ENCODE peak calls at places on chromosomes 13 and 19, in nine cellular contexts. One of them, this sample, is unnamed.

GRCh38 chr13:21590231-21590630 is 13.7 kb downstream of the MICU2 start:
- DNase-seq in left ventricle myocardium inferior: no peak
- DNase-seq in pancreas: no peak
- DNase-seq in cardiac muscle cell: no peak
- DNase-seq in GM23248: no peak
- DNase-seq in PC-3: no peak
- DNase-seq in CD8-positive, alpha-beta T cell: no peak
- DNase-seq in IMR-90: peak; percentile 21
- DNase-seq in Panc1: no peak
- DNase-seq in this sample: no peak

GRCh38 chr13:97279913-97280312 is 57.8 kb downstream of the MBNL2 start:
- DNase-seq in left ventricle myocardium inferior: no peak
- DNase-seq in pancreas: no peak
- DNase-seq in cardiac muscle cell: no peak
- DNase-seq in GM23248: peak; percentile 86
- DNase-seq in PC-3: peak; percentile 51
- DNase-seq in CD8-positive, alpha-beta T cell: no peak
- DNase-seq in IMR-90: peak; percentile 74
- DNase-seq in Panc1: no peak
- DNase-seq in this sample: no peak

GRCh38 chr13:110161112-110161897 is 145.7 kb downstream of the COL4A1 start:
- DNase-seq in left ventricle myocardium inferior: peak; percentile 37
- DNase-seq in pancreas: no peak
- DNase-seq in cardiac muscle cell: no peak
- DNase-seq in GM23248: no peak
- DNase-seq in PC-3: no peak
- DNase-seq in CD8-positive, alpha-beta T cell: no peak
- DNase-seq in IMR-90: no peak
- DNase-seq in Panc1: no peak
- DNase-seq in this sample: no peak

GRCh38 chr19:19067276-19068072 is 3.7 kb downstream of the SLC25A42 start:
- DNase-seq in left ventricle myocardium inferior: no peak
- DNase-seq in pancreas: no peak
- DNase-seq in cardiac muscle cell: no peak
- DNase-seq in GM23248: peak; percentile 68
- DNase-seq in PC-3: no peak
- DNase-seq in CD8-positive, alpha-beta T cell: no peak
- DNase-seq in IMR-90: no peak
- DNase-seq in Panc1: no peak
- DNase-seq in this sample: no peak

GRCh38 chr19:16859626-16860025 is 29.2 kb upstream of the F2RL3 start:
- DNase-seq in left ventricle myocardium inferior: no peak
- DNase-seq in pancreas: no peak
- DNase-seq in cardiac muscle cell: no peak
- DNase-seq in GM23248: no peak
- DNase-seq in PC-3: no peak
- DNase-seq in CD8-positive, alpha-beta T cell: no peak
- DNase-seq in IMR-90: no peak
- DNase-seq in Panc1: no peak
- DNase-seq in this sample: no peak

GRCh38 chr19:19064811-19065745 is 1.3 kb downstream of the SLC25A42 start:
- DNase-seq in left ventricle myocardium inferior: no peak
- DNase-seq in pancreas: no peak
- DNase-seq in cardiac muscle cell: peak; percentile 28
- DNase-seq in GM23248: peak; percentile 42
- DNase-seq in PC-3: peak; percentile 19
- DNase-seq in CD8-positive, alpha-beta T cell: no peak
- DNase-seq in IMR-90: no peak
- DNase-seq in Panc1: no peak
- DNase-seq in this sample: no peak

GRCh38 chr19:38288127-38288855 is 15.8 kb upstream of the C19orf33 start:
- DNase-seq in left ventricle myocardium inferior: no peak
- DNase-seq in pancreas: no peak
- DNase-seq in cardiac muscle cell: no peak
- DNase-seq in GM23248: no peak
- DNase-seq in PC-3: no peak
- DNase-seq in CD8-positive, alpha-beta T cell: no peak
- DNase-seq in IMR-90: no peak
- DNase-seq in Panc1: no peak
- DNase-seq in this sample: no peak

GRCh38 chr13:112575680-112576079 is 12.3 kb downstream of the TUBGCP3 start:
- DNase-seq in left ventricle myocardium inferior: no peak
- DNase-seq in pancreas: no peak
- DNase-seq in cardiac muscle cell: no peak
- DNase-seq in GM23248: peak; percentile 58
- DNase-seq in PC-3: no peak
- DNase-seq in CD8-positive, alpha-beta T cell: no peak
- DNase-seq in IMR-90: no peak
- DNase-seq in Panc1: no peak
- DNase-seq in this sample: no peak

GRCh38 chr13:59016250-59016649 is 1147.5 kb downstream of the DIAPH3 start:
- DNase-seq in left ventricle myocardium inferior: no peak
- DNase-seq in pancreas: no peak
- DNase-seq in cardiac muscle cell: peak; percentile 45
- DNase-seq in GM23248: no peak
- DNase-seq in PC-3: no peak
- DNase-seq in CD8-positive, alpha-beta T cell: no peak
- DNase-seq in IMR-90: no peak
- DNase-seq in Panc1: no peak
- DNase-seq in this sample: no peak

GRCh38 chr19:19643158-19644053 is at the start of gene GMIP:
- DNase-seq in left ventricle myocardium inferior: peak; percentile 82
- DNase-seq in pancreas: peak; percentile 80
- DNase-seq in cardiac muscle cell: peak; percentile 81
- DNase-seq in GM23248: peak; percentile 71
- DNase-seq in PC-3: peak; percentile 68
- DNase-seq in CD8-positive, alpha-beta T cell: peak; percentile 85
- DNase-seq in IMR-90: peak; percentile 29
- DNase-seq in Panc1: no peak
- DNase-seq in this sample: no peak

GRCh38 chr19:7067716-7068115 is 1.8 kb upstream of the ZNF557 start:
- DNase-seq in left ventricle myocardium inferior: no peak
- DNase-seq in pancreas: no peak
- DNase-seq in cardiac muscle cell: no peak
- DNase-seq in GM23248: peak; percentile 48
- DNase-seq in PC-3: no peak
- DNase-seq in CD8-positive, alpha-beta T cell: no peak
- DNase-seq in IMR-90: peak; percentile 49
- DNase-seq in Panc1: no peak
- DNase-seq in this sample: no peak

GRCh38 chr13:47555235-47555634 is 445.8 kb downstream of the SUCLA2 start:
- DNase-seq in left ventricle myocardium inferior: no peak
- DNase-seq in pancreas: no peak
- DNase-seq in cardiac muscle cell: no peak
- DNase-seq in GM23248: no peak
- DNase-seq in PC-3: peak; percentile 77
- DNase-seq in CD8-positive, alpha-beta T cell: no peak
- DNase-seq in IMR-90: peak; percentile 51
- DNase-seq in Panc1: no peak
- DNase-seq in this sample: no peak

GRCh38 chr19:49823472-49823871 is 5.4 kb downstream of the MED25 start:
- DNase-seq in left ventricle myocardium inferior: no peak
- DNase-seq in pancreas: no peak
- DNase-seq in cardiac muscle cell: no peak
- DNase-seq in GM23248: no peak
- DNase-seq in PC-3: no peak
- DNase-seq in CD8-positive, alpha-beta T cell: no peak
- DNase-seq in IMR-90: no peak
- DNase-seq in Panc1: no peak
- DNase-seq in this sample: no peak

GRCh38 chr13:24005711-24006281 is 108.5 kb upstream of the C1QTNF9B start:
- DNase-seq in left ventricle myocardium inferior: no peak
- DNase-seq in pancreas: no peak
- DNase-seq in cardiac muscle cell: no peak
- DNase-seq in GM23248: no peak
- DNase-seq in PC-3: no peak
- DNase-seq in CD8-positive, alpha-beta T cell: no peak
- DNase-seq in IMR-90: no peak
- DNase-seq in Panc1: no peak
- DNase-seq in this sample: no peak

GRCh38 chr13:80339841-80340642 is 884 bp downstream of the SPRY2 start:
- DNase-seq in left ventricle myocardium inferior: peak; percentile 52
- DNase-seq in pancreas: peak; percentile 50
- DNase-seq in cardiac muscle cell: peak; percentile 59
- DNase-seq in GM23248: peak; percentile 75
- DNase-seq in PC-3: peak; percentile 30
- DNase-seq in CD8-positive, alpha-beta T cell: no peak
- DNase-seq in IMR-90: peak; percentile 42
- DNase-seq in Panc1: no peak
- DNase-seq in this sample: no peak

GRCh38 chr19:52690395-52691214 is 44.2 kb downstream of the ZNF611 start:
- DNase-seq in left ventricle myocardium inferior: peak; percentile 97
- DNase-seq in pancreas: peak; percentile 91
- DNase-seq in cardiac muscle cell: peak; percentile 92
- DNase-seq in GM23248: peak; percentile 98
- DNase-seq in PC-3: peak; percentile 97
- DNase-seq in CD8-positive, alpha-beta T cell: peak; percentile 88
- DNase-seq in IMR-90: peak; percentile 93
- DNase-seq in Panc1: peak; percentile 45
- DNase-seq in this sample: peak; percentile 94

GRCh38 chr19:1775951-1776605 is 22.8 kb downstream of the ONECUT3 start:
- DNase-seq in left ventricle myocardium inferior: no peak
- DNase-seq in pancreas: no peak
- DNase-seq in cardiac muscle cell: no peak
- DNase-seq in GM23248: no peak
- DNase-seq in PC-3: no peak
- DNase-seq in CD8-positive, alpha-beta T cell: no peak
- DNase-seq in IMR-90: no peak
- DNase-seq in Panc1: no peak
- DNase-seq in this sample: no peak

GRCh38 chr19:1779604-1779973 is 26.3 kb downstream of the ONECUT3 start:
- DNase-seq in left ventricle myocardium inferior: no peak
- DNase-seq in pancreas: no peak
- DNase-seq in cardiac muscle cell: no peak
- DNase-seq in GM23248: no peak
- DNase-seq in PC-3: no peak
- DNase-seq in CD8-positive, alpha-beta T cell: no peak
- DNase-seq in IMR-90: no peak
- DNase-seq in Panc1: no peak
- DNase-seq in this sample: no peak

GRCh38 chr19:1776606-1777147 is 23.4 kb downstream of the ONECUT3 start:
- DNase-seq in left ventricle myocardium inferior: no peak
- DNase-seq in pancreas: no peak
- DNase-seq in cardiac muscle cell: no peak
- DNase-seq in GM23248: no peak
- DNase-seq in PC-3: no peak
- DNase-seq in CD8-positive, alpha-beta T cell: no peak
- DNase-seq in IMR-90: no peak
- DNase-seq in Panc1: no peak
- DNase-seq in this sample: no peak

GRCh38 chr19:1774999-1775772 is 21.9 kb downstream of the ONECUT3 start:
- DNase-seq in left ventricle myocardium inferior: no peak
- DNase-seq in pancreas: no peak
- DNase-seq in cardiac muscle cell: no peak
- DNase-seq in GM23248: peak; percentile 26
- DNase-seq in PC-3: no peak
- DNase-seq in CD8-positive, alpha-beta T cell: no peak
- DNase-seq in IMR-90: no peak
- DNase-seq in Panc1: no peak
- DNase-seq in this sample: no peak

GRCh38 chr19:1777149-1777548 is 23.8 kb downstream of the ONECUT3 start:
- DNase-seq in left ventricle myocardium inferior: no peak
- DNase-seq in pancreas: no peak
- DNase-seq in cardiac muscle cell: no peak
- DNase-seq in GM23248: no peak
- DNase-seq in PC-3: no peak
- DNase-seq in CD8-positive, alpha-beta T cell: no peak
- DNase-seq in IMR-90: no peak
- DNase-seq in Panc1: no peak
- DNase-seq in this sample: no peak
- H3K27me3 ChIP-seq in left ventricle myocardium inferior: peaks cover 97% of the 10 kb centered on the region
- H3K27me3 ChIP-seq in pancreas: peaks cover 24% of the 10 kb centered on the region
- H3K27me3 ChIP-seq in cardiac muscle cell: peaks cover 94% of the 10 kb centered on the region
- H3K27me3 ChIP-seq in GM23248: peaks cover 67% of the 10 kb centered on the region
- H3K27me3 ChIP-seq in PC-3: peaks cover 12% of the 10 kb centered on the region
- H3K27me3 ChIP-seq in CD8-positive, alpha-beta T cell: peaks cover 38% of the 10 kb centered on the region
- H3K27me3 ChIP-seq in IMR-90: peaks cover 70% of the 10 kb centered on the region
- H3K27me3 ChIP-seq in Panc1: no peaks in the 10 kb centered on the region
- H3K27me3 ChIP-seq in this sample: peaks cover 32% of the 10 kb centered on the region

GRCh38 chr13:39498471-39499114 is 104.4 kb downstream of the LHFPL6 start:
- DNase-seq in left ventricle myocardium inferior: no peak
- DNase-seq in pancreas: no peak
- DNase-seq in cardiac muscle cell: no peak
- DNase-seq in GM23248: no peak
- DNase-seq in PC-3: no peak
- DNase-seq in CD8-positive, alpha-beta T cell: no peak
- DNase-seq in IMR-90: no peak
- DNase-seq in Panc1: no peak
- DNase-seq in this sample: no peak
- H3K4me1 ChIP-seq in left ventricle myocardium inferior: peaks cover 97% of the 10 kb centered on the region
- H3K4me1 ChIP-seq in pancreas: no peaks in the 10 kb centered on the region
- H3K4me1 ChIP-seq in cardiac muscle cell: peaks cover 5% of the 10 kb centered on the region
- H3K4me1 ChIP-seq in GM23248: no peaks in the 10 kb centered on the region
- H3K4me1 ChIP-seq in PC-3: no peaks in the 10 kb centered on the region
- H3K4me1 ChIP-seq in CD8-positive, alpha-beta T cell: no peaks in the 10 kb centered on the region
- H3K4me1 ChIP-seq in IMR-90: peaks cover 3% of the 10 kb centered on the region
- H3K4me1 ChIP-seq in Panc1: peaks cover 7% of the 10 kb centered on the region
- H3K4me1 ChIP-seq in this sample: no peaks in the 10 kb centered on the region

DNA sequence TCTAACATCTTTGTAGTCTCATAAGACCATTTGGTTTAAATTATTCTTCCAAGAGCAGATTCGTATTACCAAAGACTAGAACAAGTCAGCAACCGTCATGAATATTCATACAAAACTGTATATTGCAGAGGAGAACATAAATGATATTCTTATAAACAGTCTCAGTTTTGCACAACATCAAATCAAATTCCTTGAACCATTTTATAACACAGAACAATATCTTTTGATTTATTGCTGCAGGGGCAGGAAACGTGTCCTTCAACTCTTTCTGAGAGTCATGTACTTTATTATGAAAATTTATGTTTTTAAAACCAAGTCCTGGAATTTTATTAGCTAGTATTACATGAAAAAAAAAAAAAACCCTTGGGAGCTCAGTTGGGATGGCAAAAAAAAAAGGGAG is 26.2 kb downstream of the SIGLECL1 start:
- DNase-seq in left ventricle myocardium inferior: no peak
- DNase-seq in pancreas: no peak
- DNase-seq in cardiac muscle cell: no peak
- DNase-seq in GM23248: no peak
- DNase-seq in PC-3: no peak
- DNase-seq in CD8-positive, alpha-beta T cell: no peak
- DNase-seq in IMR-90: no peak
- DNase-seq in Panc1: no peak
- DNase-seq in this sample: no peak
- H3K27me3 ChIP-seq in left ventricle myocardium inferior: peaks cover 66% of the 10 kb centered on the region
- H3K27me3 ChIP-seq in pancreas: no peaks in the 10 kb centered on the region
- H3K27me3 ChIP-seq in cardiac muscle cell: no peaks in the 10 kb centered on the region
- H3K27me3 ChIP-seq in GM23248: no peaks in the 10 kb centered on the region
- H3K27me3 ChIP-seq in PC-3: peaks cover 42% of the 10 kb centered on the region
- H3K27me3 ChIP-seq in CD8-positive, alpha-beta T cell: no peaks in the 10 kb centered on the region
- H3K27me3 ChIP-seq in IMR-90: no peaks in the 10 kb centered on the region
- H3K27me3 ChIP-seq in Panc1: no peaks in the 10 kb centered on the region
- H3K27me3 ChIP-seq in this sample: no peaks in the 10 kb centered on the region

DNA sequence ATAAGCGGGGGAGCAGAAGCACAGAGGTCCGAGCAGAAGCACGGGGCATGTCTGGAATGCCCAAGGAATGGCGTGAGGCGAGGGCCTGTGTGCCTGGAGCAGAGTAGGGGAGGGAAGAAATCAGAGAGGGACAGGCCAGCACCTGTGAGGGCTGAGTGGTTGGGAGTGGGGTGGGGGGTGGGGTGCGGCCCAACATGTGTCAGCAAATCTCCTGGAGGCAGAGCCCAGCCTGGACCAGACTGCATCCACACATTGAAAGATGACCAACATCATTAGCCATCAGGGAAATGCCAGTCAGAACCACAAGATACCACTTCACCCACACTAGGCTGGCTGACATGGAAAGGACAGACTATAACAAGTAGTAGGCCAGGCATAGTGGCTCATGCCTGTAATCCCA is 11.2 kb downstream of the CLASRP start:
- DNase-seq in left ventricle myocardium inferior: no peak
- DNase-seq in pancreas: no peak
- DNase-seq in cardiac muscle cell: no peak
- DNase-seq in GM23248: peak; percentile 12
- DNase-seq in PC-3: no peak
- DNase-seq in CD8-positive, alpha-beta T cell: no peak
- DNase-seq in IMR-90: no peak
- DNase-seq in Panc1: no peak
- DNase-seq in this sample: no peak
- H3K4me1 ChIP-seq in left ventricle myocardium inferior: peaks cover 66% of the 10 kb centered on the region
- H3K4me1 ChIP-seq in pancreas: peaks cover 28% of the 10 kb centered on the region
- H3K4me1 ChIP-seq in cardiac muscle cell: no peaks in the 10 kb centered on the region
- H3K4me1 ChIP-seq in GM23248: no peaks in the 10 kb centered on the region
- H3K4me1 ChIP-seq in PC-3: no peaks in the 10 kb centered on the region
- H3K4me1 ChIP-seq in CD8-positive, alpha-beta T cell: peaks cover 18% of the 10 kb centered on the region
- H3K4me1 ChIP-seq in IMR-90: peaks cover 2% of the 10 kb centered on the region
- H3K4me1 ChIP-seq in Panc1: no peaks in the 10 kb centered on the region
- H3K4me1 ChIP-seq in this sample: no peaks in the 10 kb centered on the region

This sample was measured in RWPE2.